ENCODE peak calls at places on chromosomes 3 and 15, in nine cellular contexts. L is sigmoid colon; H is SJSA1; C is HFFc6; J is NCI-H1694; M is activated CD4-positive, alpha-beta T cell treated with anti-CD3 and anti-CD28 coated beads, Interleukin-2, amount 50 U/mL, for 24 hours; I is AG10803; B is amygdala; E is stimulated activated CD8-positive, alpha-beta memory T cell treated with anti-CD3 and anti-CD28 coated beads, Interleukin-2, amount 100 ng/mL, for 1 hour. A is an unnamed sample.
A peak's percentile ranks its signal among the peaks of the same experiment; 100 is the strongest.

GRCh38 chr3:185629554-185630181 is 43.6 kb downstream of the SENP2 start:
- DNase-seq in H (no peak), J (no peak), E (no peak), B (no peak), L (no peak), I (no peak), M (no peak), C (no peak), A (no peak)

GRCh38 chr15:52785672-52786406 is 4.3 kb downstream of the ONECUT1 start:
- DNase-seq in E (no peak), C (no peak), I (no peak), J (no peak), B (no peak), L (no peak), H (no peak), M (no peak), A (no peak)

GRCh38 chr15:32994810-32995424 is 199.6 kb downstream of the FMN1 start:
- DNase-seq in L (no peak), H (no peak), J (no peak), M (no peak), E (no peak), C (peak; percentile 63), B (no peak), I (peak; percentile 63), A (no peak)

GRCh38 chr3:71008350-71008923 is 575.1 kb downstream of the FOXP1 start:
- DNase-seq in H (no peak), C (no peak), I (no peak), L (no peak), J (no peak), B (no peak), M (no peak), E (no peak), A (no peak)

GRCh38 chr15:31870336-31871158 is 159.8 kb upstream of the CHRNA7 start:
- DNase-seq in B (peak; percentile 75), C (peak; percentile 25), H (peak; percentile 72), I (peak; percentile 68), L (peak; percentile 89), J (peak; percentile 34), E (peak; percentile 72), M (peak; percentile 67), A (peak; percentile 76)

GRCh38 chr3:125137432-125138033 is 75.0 kb downstream of the SLC12A8 start:
- DNase-seq in M (no peak), E (no peak), L (no peak), I (peak; percentile 67), H (no peak), B (no peak), C (peak; percentile 69), J (no peak), A (no peak)

GRCh38 chr3:185781759-185782158 is 43.1 kb downstream of the IGF2BP2 start:
- DNase-seq in I (peak; percentile 80), C (peak; percentile 71), E (no peak), B (no peak), L (no peak), J (no peak), H (no peak), M (no peak), A (no peak)

GRCh38 chr15:31157644-31158069 is 56.1 kb upstream of the TRPM1 start:
- DNase-seq in L (no peak), I (no peak), J (no peak), H (no peak), E (no peak), B (no peak), C (no peak), M (no peak), A (no peak)

GRCh38 chr3:128080323-128080898 is 28.2 kb downstream of the SEC61A1 start:
- DNase-seq in H (peak; percentile 71), M (no peak), C (peak; percentile 91), I (peak; percentile 91), E (no peak), B (no peak), J (no peak), L (no peak), A (no peak)

GRCh38 chr3:43953814-43954241 is 263.1 kb downstream of the ABHD5 start:
- DNase-seq in L (no peak), M (no peak), H (no peak), B (no peak), C (peak; percentile 59), I (peak; percentile 59), J (no peak), E (no peak), A (no peak)

GRCh38 chr15:32096867-32097266 is 66.6 kb downstream of the CHRNA7 start:
- DNase-seq in J (peak; percentile 8), I (no peak), M (no peak), E (no peak), H (no peak), B (no peak), L (no peak), C (no peak), A (no peak)

GRCh38 chr3:9976736-9977709 is 9.6 kb downstream of the EMC3 start:
- DNase-seq in L (peak; percentile 95), J (no peak), M (no peak), C (peak; percentile 97), H (peak; percentile 77), I (peak; percentile 99), B (no peak), E (no peak), A (no peak)

GRCh38 chr3:169400874-169401273 is 262.6 kb downstream of the MECOM start:
- DNase-seq in J (no peak), I (no peak), L (no peak), E (no peak), B (no peak), M (no peak), C (no peak), H (no peak), A (no peak)

GRCh38 chr15:74396445-74397238 is 29.2 kb upstream of the CYP11A1 start:
- DNase-seq in C (peak; percentile 81), H (no peak), B (no peak), J (no peak), I (peak; percentile 53), E (no peak), M (peak; percentile 66), L (no peak), A (no peak)

A was measured in stimulated activated naive CD4-positive, alpha-beta T cell.